ENCODE peak calls at places on chromosomes 2 and 18, in seven cellular contexts. One of them, this sample, is unnamed.

GRCh38 chr2:19360881-19361321 is 2.5 kb upstream of the OSR1 start:
- DNase-seq in AG10803: no peak
- DNase-seq in RWPE1: no peak
- DNase-seq in stimulated activated CD4-positive, alpha-beta T cell treated with anti-CD3 and anti-CD28 coated beads, Interleukin-2, amount 100 ng/mL, for 48 hours: no peak
- DNase-seq in CD4-positive, alpha-beta T cell: no peak
- DNase-seq in HFFc6: no peak
- DNase-seq in activated effector memory CD4-positive, alpha-beta T cell treated with anti-CD3 and anti-CD28 coated beads, Interleukin-2, amount 50 U/mL, for 16 hours: peak; percentile 61
- DNase-seq in this sample: no peak

GRCh38 chr2:128325665-128326181 is 7.1 kb upstream of the HS6ST1 start:
- DNase-seq in RWPE1: no peak
- DNase-seq in stimulated activated CD4-positive, alpha-beta T cell treated with anti-CD3 and anti-CD28 coated beads, Interleukin-2, amount 100 ng/mL, for 48 hours: no peak
- DNase-seq in HFFc6: no peak
- DNase-seq in AG10803: no peak
- DNase-seq in activated effector memory CD4-positive, alpha-beta T cell treated with anti-CD3 and anti-CD28 coated beads, Interleukin-2, amount 50 U/mL, for 16 hours: peak; percentile 53
- DNase-seq in CD4-positive, alpha-beta T cell: no peak
- DNase-seq in this sample: no peak

GRCh38 chr18:12990128-12990485 is 1.1 kb upstream of the CEP192 start:
- DNase-seq in RWPE1: no peak
- DNase-seq in AG10803: no peak
- DNase-seq in HFFc6: no peak
- DNase-seq in activated effector memory CD4-positive, alpha-beta T cell treated with anti-CD3 and anti-CD28 coated beads, Interleukin-2, amount 50 U/mL, for 16 hours: peak; percentile 68
- DNase-seq in CD4-positive, alpha-beta T cell: no peak
- DNase-seq in stimulated activated CD4-positive, alpha-beta T cell treated with anti-CD3 and anti-CD28 coated beads, Interleukin-2, amount 100 ng/mL, for 48 hours: peak; percentile 15
- DNase-seq in this sample: no peak

GRCh38 chr2:195612515-195613495 is 44.2 kb upstream of the SLC39A10 start:
- DNase-seq in stimulated activated CD4-positive, alpha-beta T cell treated with anti-CD3 and anti-CD28 coated beads, Interleukin-2, amount 100 ng/mL, for 48 hours: no peak
- DNase-seq in HFFc6: peak; percentile 63
- DNase-seq in AG10803: peak; percentile 77
- DNase-seq in activated effector memory CD4-positive, alpha-beta T cell treated with anti-CD3 and anti-CD28 coated beads, Interleukin-2, amount 50 U/mL, for 16 hours: no peak
- DNase-seq in RWPE1: peak; percentile 72
- DNase-seq in CD4-positive, alpha-beta T cell: no peak
- DNase-seq in this sample: peak; percentile 77

GRCh38 chr18:8858888-8859511 is 153.6 kb downstream of the MTCL1 start:
- DNase-seq in RWPE1: peak; percentile 91
- DNase-seq in activated effector memory CD4-positive, alpha-beta T cell treated with anti-CD3 and anti-CD28 coated beads, Interleukin-2, amount 50 U/mL, for 16 hours: no peak
- DNase-seq in HFFc6: peak; percentile 92
- DNase-seq in CD4-positive, alpha-beta T cell: no peak
- DNase-seq in stimulated activated CD4-positive, alpha-beta T cell treated with anti-CD3 and anti-CD28 coated beads, Interleukin-2, amount 100 ng/mL, for 48 hours: no peak
- DNase-seq in AG10803: peak; percentile 97
- DNase-seq in this sample: peak; percentile 90

GRCh38 chr2:238169021-238169707 is 10.4 kb downstream of the ERFE start:
- DNase-seq in AG10803: peak; percentile 94
- DNase-seq in RWPE1: peak; percentile 52
- DNase-seq in activated effector memory CD4-positive, alpha-beta T cell treated with anti-CD3 and anti-CD28 coated beads, Interleukin-2, amount 50 U/mL, for 16 hours: no peak
- DNase-seq in CD4-positive, alpha-beta T cell: no peak
- DNase-seq in stimulated activated CD4-positive, alpha-beta T cell treated with anti-CD3 and anti-CD28 coated beads, Interleukin-2, amount 100 ng/mL, for 48 hours: no peak
- DNase-seq in HFFc6: peak; percentile 85
- DNase-seq in this sample: peak; percentile 82

GRCh38 chr2:26649322-26649721 is 8.2 kb upstream of the CIB4 start:
- DNase-seq in CD4-positive, alpha-beta T cell: no peak
- DNase-seq in AG10803: peak; percentile 16
- DNase-seq in activated effector memory CD4-positive, alpha-beta T cell treated with anti-CD3 and anti-CD28 coated beads, Interleukin-2, amount 50 U/mL, for 16 hours: no peak
- DNase-seq in stimulated activated CD4-positive, alpha-beta T cell treated with anti-CD3 and anti-CD28 coated beads, Interleukin-2, amount 100 ng/mL, for 48 hours: no peak
- DNase-seq in HFFc6: no peak
- DNase-seq in RWPE1: no peak
- DNase-seq in this sample: no peak

GRCh38 chr2:168892327-168892726 is 2.1 kb upstream of the SPC25 start:
- DNase-seq in activated effector memory CD4-positive, alpha-beta T cell treated with anti-CD3 and anti-CD28 coated beads, Interleukin-2, amount 50 U/mL, for 16 hours: no peak
- DNase-seq in AG10803: no peak
- DNase-seq in HFFc6: no peak
- DNase-seq in RWPE1: no peak
- DNase-seq in CD4-positive, alpha-beta T cell: no peak
- DNase-seq in stimulated activated CD4-positive, alpha-beta T cell treated with anti-CD3 and anti-CD28 coated beads, Interleukin-2, amount 100 ng/mL, for 48 hours: no peak
- DNase-seq in this sample: no peak

GRCh38 chr18:47397671-47398319 is 146.3 kb upstream of the SKOR2 start:
- DNase-seq in RWPE1: no peak
- DNase-seq in CD4-positive, alpha-beta T cell: no peak
- DNase-seq in activated effector memory CD4-positive, alpha-beta T cell treated with anti-CD3 and anti-CD28 coated beads, Interleukin-2, amount 50 U/mL, for 16 hours: no peak
- DNase-seq in HFFc6: no peak
- DNase-seq in stimulated activated CD4-positive, alpha-beta T cell treated with anti-CD3 and anti-CD28 coated beads, Interleukin-2, amount 100 ng/mL, for 48 hours: peak; percentile 2
- DNase-seq in AG10803: no peak
- DNase-seq in this sample: no peak

GRCh38 chr2:216425008-216425780 is 12.9 kb downstream of the SMARCAL1 start:
- DNase-seq in RWPE1: no peak
- DNase-seq in activated effector memory CD4-positive, alpha-beta T cell treated with anti-CD3 and anti-CD28 coated beads, Interleukin-2, amount 50 U/mL, for 16 hours: no peak
- DNase-seq in HFFc6: no peak
- DNase-seq in AG10803: no peak
- DNase-seq in stimulated activated CD4-positive, alpha-beta T cell treated with anti-CD3 and anti-CD28 coated beads, Interleukin-2, amount 100 ng/mL, for 48 hours: no peak
- DNase-seq in CD4-positive, alpha-beta T cell: no peak
- DNase-seq in this sample: no peak

GRCh38 chr2:105055613-105056012 is 17.7 kb downstream of the MRPS9 start:
- DNase-seq in CD4-positive, alpha-beta T cell: no peak
- DNase-seq in AG10803: no peak
- DNase-seq in RWPE1: no peak
- DNase-seq in HFFc6: no peak
- DNase-seq in stimulated activated CD4-positive, alpha-beta T cell treated with anti-CD3 and anti-CD28 coated beads, Interleukin-2, amount 100 ng/mL, for 48 hours: no peak
- DNase-seq in activated effector memory CD4-positive, alpha-beta T cell treated with anti-CD3 and anti-CD28 coated beads, Interleukin-2, amount 50 U/mL, for 16 hours: no peak
- DNase-seq in this sample: no peak

GRCh38 chr2:146467425-146467824 is 1377.4 kb upstream of the ACVR2A start:
- DNase-seq in RWPE1: no peak
- DNase-seq in CD4-positive, alpha-beta T cell: no peak
- DNase-seq in stimulated activated CD4-positive, alpha-beta T cell treated with anti-CD3 and anti-CD28 coated beads, Interleukin-2, amount 100 ng/mL, for 48 hours: no peak
- DNase-seq in HFFc6: no peak
- DNase-seq in activated effector memory CD4-positive, alpha-beta T cell treated with anti-CD3 and anti-CD28 coated beads, Interleukin-2, amount 50 U/mL, for 16 hours: no peak
- DNase-seq in AG10803: no peak
- DNase-seq in this sample: no peak

GRCh38 chr2:159065313-159065712 is 96.9 kb downstream of the TANC1 start:
- DNase-seq in HFFc6: no peak
- DNase-seq in AG10803: peak; percentile 72
- DNase-seq in activated effector memory CD4-positive, alpha-beta T cell treated with anti-CD3 and anti-CD28 coated beads, Interleukin-2, amount 50 U/mL, for 16 hours: no peak
- DNase-seq in CD4-positive, alpha-beta T cell: no peak
- DNase-seq in stimulated activated CD4-positive, alpha-beta T cell treated with anti-CD3 and anti-CD28 coated beads, Interleukin-2, amount 100 ng/mL, for 48 hours: no peak
- DNase-seq in RWPE1: no peak
- DNase-seq in this sample: peak; percentile 52

GRCh38 chr18:31206064-31206463 is 43.4 kb upstream of the DSC1 start:
- DNase-seq in RWPE1: no peak
- DNase-seq in activated effector memory CD4-positive, alpha-beta T cell treated with anti-CD3 and anti-CD28 coated beads, Interleukin-2, amount 50 U/mL, for 16 hours: no peak
- DNase-seq in AG10803: no peak
- DNase-seq in CD4-positive, alpha-beta T cell: no peak
- DNase-seq in HFFc6: no peak
- DNase-seq in stimulated activated CD4-positive, alpha-beta T cell treated with anti-CD3 and anti-CD28 coated beads, Interleukin-2, amount 100 ng/mL, for 48 hours: no peak
- DNase-seq in this sample: no peak

GRCh38 chr18:58196881-58197872 is 153.2 kb downstream of the NEDD4L start:
- DNase-seq in CD4-positive, alpha-beta T cell: no peak
- DNase-seq in stimulated activated CD4-positive, alpha-beta T cell treated with anti-CD3 and anti-CD28 coated beads, Interleukin-2, amount 100 ng/mL, for 48 hours: no peak
- DNase-seq in AG10803: no peak
- DNase-seq in HFFc6: no peak
- DNase-seq in RWPE1: no peak
- DNase-seq in activated effector memory CD4-positive, alpha-beta T cell treated with anti-CD3 and anti-CD28 coated beads, Interleukin-2, amount 50 U/mL, for 16 hours: no peak
- DNase-seq in this sample: no peak

GRCh38 chr2:134660619-134661403 is 58.0 kb downstream of the TMEM163 start:
- DNase-seq in AG10803: no peak
- DNase-seq in RWPE1: no peak
- DNase-seq in activated effector memory CD4-positive, alpha-beta T cell treated with anti-CD3 and anti-CD28 coated beads, Interleukin-2, amount 50 U/mL, for 16 hours: no peak
- DNase-seq in HFFc6: no peak
- DNase-seq in stimulated activated CD4-positive, alpha-beta T cell treated with anti-CD3 and anti-CD28 coated beads, Interleukin-2, amount 100 ng/mL, for 48 hours: no peak
- DNase-seq in CD4-positive, alpha-beta T cell: no peak
- DNase-seq in this sample: no peak

GRCh38 chr2:15905267-15905645 is 35.1 kb upstream of the MYCN start:
- DNase-seq in AG10803: no peak
- DNase-seq in RWPE1: no peak
- DNase-seq in CD4-positive, alpha-beta T cell: no peak
- DNase-seq in activated effector memory CD4-positive, alpha-beta T cell treated with anti-CD3 and anti-CD28 coated beads, Interleukin-2, amount 50 U/mL, for 16 hours: no peak
- DNase-seq in HFFc6: no peak
- DNase-seq in stimulated activated CD4-positive, alpha-beta T cell treated with anti-CD3 and anti-CD28 coated beads, Interleukin-2, amount 100 ng/mL, for 48 hours: no peak
- DNase-seq in this sample: no peak

GRCh38 chr2:102915128-102915527 is 153.3 kb downstream of the TMEM182 start:
- DNase-seq in AG10803: peak; percentile 41
- DNase-seq in RWPE1: peak; percentile 89
- DNase-seq in HFFc6: peak; percentile 3
- DNase-seq in stimulated activated CD4-positive, alpha-beta T cell treated with anti-CD3 and anti-CD28 coated beads, Interleukin-2, amount 100 ng/mL, for 48 hours: no peak
- DNase-seq in CD4-positive, alpha-beta T cell: no peak
- DNase-seq in activated effector memory CD4-positive, alpha-beta T cell treated with anti-CD3 and anti-CD28 coated beads, Interleukin-2, amount 50 U/mL, for 16 hours: no peak
- DNase-seq in this sample: peak; percentile 8

GRCh38 chr2:153145470-153145869 is 333.1 kb downstream of the RPRM start:
- DNase-seq in AG10803: no peak
- DNase-seq in activated effector memory CD4-positive, alpha-beta T cell treated with anti-CD3 and anti-CD28 coated beads, Interleukin-2, amount 50 U/mL, for 16 hours: no peak
- DNase-seq in HFFc6: no peak
- DNase-seq in stimulated activated CD4-positive, alpha-beta T cell treated with anti-CD3 and anti-CD28 coated beads, Interleukin-2, amount 100 ng/mL, for 48 hours: no peak
- DNase-seq in CD4-positive, alpha-beta T cell: no peak
- DNase-seq in RWPE1: no peak
- DNase-seq in this sample: no peak

This sample was measured in GM03348.